ENCODE peak calls at places on chromosomes 4 and X, in ten cellular contexts. N is iPS-NIHi11; P is activated T-helper 2 cell treated with anti-CD3 and anti-CD28 coated beads, Interferon-gamma antibody, Interleukin-2, Interleukin-4, amounts not matched to agents 10 μg/mL and 5 μg/mL and 100 μg/mL, durations not matched to agents 14 hours and 24 hours and 36 hours; S is iris pigment epithelial cell; C is HT-29; E is GM10248; X is stimulated activated CD4-positive, alpha-beta T cell treated with anti-CD3 and anti-CD28 coated beads, Interleukin-1b, Interleukin-23, amount 100 ng/mL, for 48 hours; I is NCI-H774; R is uterus; J is naive thymus-derived CD4-positive, alpha-beta T cell. V is an unnamed sample.

GRCh38 chr4:82753725-82754410 is 44.7 kb downstream of the SCD5 start:
- DNase-seq in N (no peak), P (no peak), S (no peak), C (no peak), E (no peak), X (no peak), I (no peak), R (no peak), J (no peak), V (no peak)

GRCh38 chr4:174490356-174490969 is 31.8 kb downstream of the HPGD start:
- DNase-seq in N (no peak), P (no peak), S (peak), C (no peak), E (no peak), X (no peak), I (no peak), R (no peak), J (no peak), V (peak)

GRCh38 chrX:3748052-3748559 is 34.7 kb upstream of the PRKX start:
- DNase-seq in N (no peak), P (no peak), S (peak), C (no peak), E (no peak), X (no peak), I (no peak), R (no peak), J (no peak), V (no peak)

GRCh38 chrX:149521438-149521837 is 16.3 kb upstream of the IDS start:
- DNase-seq in N (no peak), P (no peak), S (no peak), C (no peak), E (no peak), X (no peak), I (no peak), R (no peak), J (no peak), V (no peak)

GRCh38 chrX:70042399-70043371 is 7.1 kb downstream of the AWAT2 start:
- DNase-seq in N (peak), P (no peak), S (no peak), C (peak), E (no peak), X (no peak), I (no peak), R (no peak), J (no peak), V (peak)

GRCh38 chrX:38727668-38728067 is 73.6 kb upstream of the MID1IP1 start:
- DNase-seq in N (no peak), P (no peak), S (no peak), C (no peak), E (no peak), X (no peak), I (no peak), R (no peak), J (no peak), V (no peak)

GRCh38 chr4:175413561-175413960 is 398.5 kb downstream of the GPM6A start:
- DNase-seq in N (no peak), P (no peak), S (peak), C (no peak), E (no peak), X (no peak), I (no peak), R (no peak), J (no peak), V (no peak)

GRCh38 chrX:97308161-97308560 is 424.5 kb downstream of the RPA4 start:
- DNase-seq in N (no peak), P (no peak), S (peak), C (no peak), E (no peak), X (no peak), I (no peak), R (no peak), J (no peak), V (no peak)

GRCh38 chrX:103791233-103791632 is 14.6 kb downstream of the PLP1 start:
- DNase-seq in N (no peak), P (no peak), S (peak), C (no peak), E (no peak), X (no peak), I (no peak), R (no peak), J (no peak), V (no peak)

GRCh38 chr4:151649461-151649860 is 111.3 kb downstream of the GATB start:
- DNase-seq in N (no peak), P (no peak), S (no peak), C (no peak), E (no peak), X (no peak), I (no peak), R (no peak), J (no peak), V (no peak)

GRCh38 chr4:14023036-14023435 is 395.5 kb upstream of the BOD1L1 start:
- DNase-seq in N (no peak), P (no peak), S (no peak), C (no peak), E (no peak), X (no peak), I (no peak), R (no peak), J (no peak), V (peak)

GRCh38 chrX:79138658-79139241 is 5.7 kb upstream of the GPR174 start:
- DNase-seq in N (no peak), P (no peak), S (no peak), C (no peak), E (peak), X (no peak), I (no peak), R (no peak), J (no peak), V (no peak)

GRCh38 chr4:26173619-26174018 is 147.2 kb upstream of the RBPJ start:
- DNase-seq in N (no peak), P (no peak), S (peak), C (no peak), E (no peak), X (no peak), I (no peak), R (no peak), J (no peak), V (no peak)

GRCh38 chr4:1230316-1230715 is 18.6 kb downstream of the CTBP1 start:
- DNase-seq in N (no peak), P (no peak), S (no peak), C (no peak), E (no peak), X (no peak), I (no peak), R (no peak), J (no peak), V (no peak)

GRCh38 chrX:129520151-129520550 is 3.1 kb downstream of the SMARCA1 start:
- DNase-seq in N (no peak), P (no peak), S (no peak), C (no peak), E (no peak), X (no peak), I (no peak), R (no peak), J (no peak), V (no peak)

GRCh38 chr4:39928538-39928937 is 49.2 kb downstream of the PDS5A start:
- DNase-seq in N (no peak), P (no peak), S (no peak), C (no peak), E (no peak), X (no peak), I (no peak), R (no peak), J (no peak), V (no peak)

GRCh38 chr4:86586160-86586572 is 7.9 kb upstream of the PTPN13 start:
- DNase-seq in N (peak), P (no peak), S (peak), C (no peak), E (no peak), X (no peak), I (no peak), R (no peak), J (no peak), V (no peak)

GRCh38 chr4:47704693-47705325 is 133.1 kb downstream of the CORIN start:
- DNase-seq in N (peak), P (no peak), S (peak), C (peak), E (peak), X (peak), I (peak), R (no peak), J (no peak), V (peak)

GRCh38 chr4:26412381-26413372 is 77.6 kb downstream of the CCKAR start:
- DNase-seq in N (no peak), P (no peak), S (no peak), C (no peak), E (no peak), X (no peak), I (no peak), R (peak), J (no peak), V (no peak)

GRCh38 chr4:101685126-101685525 is 105.4 kb upstream of the BANK1 start:
- DNase-seq in N (no peak), P (no peak), S (no peak), C (no peak), E (no peak), X (no peak), I (no peak), R (no peak), J (no peak), V (no peak)

GRCh38 chr4:122917731-122918130 is 4.7 kb downstream of the NUDT6 start:
- DNase-seq in N (no peak), P (no peak), S (peak), C (no peak), E (no peak), X (no peak), I (no peak), R (no peak), J (no peak), V (no peak)

GRCh38 chr4:158181906-158182305 is 9.1 kb upstream of the GASK1B start:
- DNase-seq in N (no peak), P (no peak), S (no peak), C (no peak), E (no peak), X (no peak), I (no peak), R (no peak), J (no peak), V (no peak)

GRCh38 chrX:9352683-9353430 is 112.0 kb upstream of the TBL1X start:
- DNase-seq in N (no peak), P (peak), S (peak), C (no peak), E (peak), X (peak), I (no peak), R (no peak), J (peak), V (no peak)

GRCh38 chr4:90317785-90318184 is 190.6 kb downstream of the CCSER1 start:
- DNase-seq in N (no peak), P (no peak), S (peak), C (no peak), E (no peak), X (no peak), I (no peak), R (no peak), J (no peak), V (no peak)

GRCh38 chrX:71992711-71993110 is 82.1 kb downstream of the NHSL2 start:
- DNase-seq in N (no peak), P (no peak), S (no peak), C (no peak), E (no peak), X (peak), I (no peak), R (no peak), J (no peak), V (no peak)

GRCh38 chr4:145804134-145804533 is 124.2 kb downstream of the C4orf51 start:
- DNase-seq in N (no peak), P (no peak), S (peak), C (no peak), E (no peak), X (no peak), I (no peak), R (peak), J (no peak), V (no peak)

GRCh38 chrX:133984857-133985163 is 584 bp downstream of the GPC3 start:
- DNase-seq in N (no peak), P (no peak), S (no peak), C (no peak), E (no peak), X (no peak), I (no peak), R (peak), J (no peak), V (no peak)

GRCh38 chr4:122668241-122668640 is 47.4 kb upstream of the IL21 start:
- DNase-seq in N (no peak), P (no peak), S (peak), C (no peak), E (no peak), X (no peak), I (no peak), R (no peak), J (no peak), V (no peak)

GRCh38 chr4:143348233-143349077 is 11.8 kb downstream of the GAB1 start:
- DNase-seq in N (no peak), P (no peak), S (no peak), C (no peak), E (no peak), X (no peak), I (no peak), R (no peak), J (no peak), V (no peak)

GRCh38 chr4:75907956-75908355 is 5.7 kb upstream of the PPEF2 start:
- DNase-seq in N (no peak), P (no peak), S (peak), C (no peak), E (no peak), X (no peak), I (no peak), R (no peak), J (no peak), V (no peak)

GRCh38 chr4:154414796-154415195 is 76.8 kb downstream of the DCHS2 start:
- DNase-seq in N (no peak), P (no peak), S (no peak), C (no peak), E (no peak), X (no peak), I (no peak), R (no peak), J (no peak), V (no peak)

GRCh38 chr4:4569036-4569435 is 27.2 kb upstream of the STX18 start:
- DNase-seq in N (no peak), P (no peak), S (no peak), C (no peak), E (no peak), X (no peak), I (no peak), R (no peak), J (no peak), V (no peak)

GRCh38 chr4:121932212-121932974 is 19.5 kb downstream of the TRPC3 start:
- DNase-seq in N (no peak), P (no peak), S (no peak), C (no peak), E (no peak), X (no peak), I (no peak), R (no peak), J (no peak), V (no peak)

GRCh38 chr4:91622925-91623600 is 680.7 kb upstream of the GRID2 start:
- DNase-seq in N (no peak), P (no peak), S (no peak), C (no peak), E (no peak), X (no peak), I (no peak), R (no peak), J (no peak), V (no peak)

GRCh38 chrX:41921492-41922124 is 1.7 kb downstream of the CASK start:
- DNase-seq in N (no peak), P (no peak), S (peak), C (no peak), E (peak), X (no peak), I (no peak), R (no peak), J (no peak), V (peak)

GRCh38 chrX:73448379-73448778 is 1.5 kb downstream of the CDX4 start:
- DNase-seq in N (no peak), P (no peak), S (no peak), C (no peak), E (no peak), X (no peak), I (no peak), R (no peak), J (no peak), V (no peak)

GRCh38 chrX:103774070-103774642 is 2.5 kb upstream of the PLP1 start:
- DNase-seq in N (no peak), P (no peak), S (peak), C (peak), E (no peak), X (no peak), I (no peak), R (no peak), J (no peak), V (peak)

GRCh38 chr4:8281519-8282133 is 12.1 kb downstream of the HTRA3 start:
- DNase-seq in N (no peak), P (no peak), S (peak), C (no peak), E (no peak), X (no peak), I (no peak), R (peak), J (no peak), V (no peak)

GRCh38 chr4:54553001-54553400 is 104.8 kb upstream of the KIT start:
- DNase-seq in N (no peak), P (no peak), S (no peak), C (no peak), E (no peak), X (no peak), I (no peak), R (no peak), J (no peak), V (no peak)

V was measured in DMS53.